ENCODE peak calls at places on chromosomes 7 and 10, in five cellular contexts. Q is RWPE2, A is upper lobe of left lung, W is mammary epithelial cell, H is adrenal gland. P is an unnamed sample.

GRCh38 chr10:10209152-10209551 is 808.5 kb upstream of the CELF2 start:
- DNase-seq in Q (no peak), A (no peak), W (no peak), H (peak; percentile 49), P (no peak)

GRCh38 chr7:11748884-11749283 is 83.1 kb downstream of the THSD7A start:
- DNase-seq in Q (no peak), A (no peak), W (no peak), H (no peak), P (no peak)

GRCh38 chr7:130943981-130944380 is 210.0 kb upstream of the KLF14 start:
- DNase-seq in Q (no peak), A (no peak), W (no peak), H (no peak), P (no peak)

GRCh38 chr10:78657622-78658165 is 411.1 kb upstream of the ZMIZ1 start:
- DNase-seq in Q (no peak), A (peak; percentile 79), W (peak; percentile 37), H (peak; percentile 91), P (no peak)

GRCh38 chr7:68185641-68186040 is 1189.0 kb downstream of the TYW1 start:
- DNase-seq in Q (no peak), A (no peak), W (no peak), H (no peak), P (no peak)

GRCh38 chr10:102241037-102241443 is 272 bp downstream of the PITX3 start:
- DNase-seq in Q (no peak), A (no peak), W (no peak), H (no peak), P (no peak)

GRCh38 chr7:80851896-80852476 is 66.9 kb downstream of the SEMA3C start:
- DNase-seq in Q (no peak), A (no peak), W (peak; percentile 57), H (no peak), P (no peak)

GRCh38 chr10:22753786-22754185 is 39.4 kb upstream of the PIP4K2A start:
- DNase-seq in Q (no peak), A (no peak), W (no peak), H (no peak), P (no peak)

GRCh38 chr7:138116156-138116555 is 39.9 kb downstream of the AKR1D1 start:
- DNase-seq in Q (no peak), A (no peak), W (peak; percentile 69), H (no peak), P (no peak)

GRCh38 chr7:3544202-3544601 is 243.2 kb downstream of the SDK1 start:
- DNase-seq in Q (no peak), A (no peak), W (no peak), H (no peak), P (no peak)

GRCh38 chr7:103706805-103707204 is 260.8 kb upstream of the SLC26A5 start:
- DNase-seq in Q (no peak), A (no peak), W (no peak), H (no peak), P (no peak)

GRCh38 chr10:22999942-23000341 is 72.1 kb downstream of the ARMC3 start:
- DNase-seq in Q (no peak), A (no peak), W (no peak), H (no peak), P (no peak)

GRCh38 chr7:91183408-91183807 is 80.8 kb upstream of the FZD1 start:
- DNase-seq in Q (no peak), A (no peak), W (no peak), H (no peak), P (no peak)

GRCh38 chr10:63157845-63158624 is 24.9 kb downstream of the NRBF2 start:
- DNase-seq in Q (no peak), A (no peak), W (peak; percentile 69), H (peak; percentile 50), P (no peak)

GRCh38 chr7:70935311-70935710 is 196.6 kb upstream of the GALNT17 start:
- DNase-seq in Q (no peak), A (no peak), W (no peak), H (no peak), P (no peak)

GRCh38 chr10:133165556-133166503 is 5.8 kb downstream of the KNDC1 start:
- DNase-seq in Q (no peak), A (no peak), W (no peak), H (no peak), P (no peak)

GRCh38 chr7:17392846-17393245 is 94.4 kb downstream of the AHR start:
- DNase-seq in Q (no peak), A (no peak), W (no peak), H (no peak), P (no peak)

GRCh38 chr10:105950410-105950809 is 1214.1 kb downstream of the SORCS1 start:
- DNase-seq in Q (no peak), A (peak; percentile 30), W (peak; percentile 25), H (peak; percentile 62), P (no peak)

GRCh38 chr10:4243651-4244050 is 458.6 kb upstream of the KLF6 start:
- DNase-seq in Q (no peak), A (no peak), W (peak; percentile 93), H (peak; percentile 41), P (no peak)

GRCh38 chr7:152341039-152341913 is 94.5 kb downstream of the KMT2C start:
- DNase-seq in Q (no peak), A (peak; percentile 68), W (peak; percentile 51), H (peak; percentile 37), P (no peak)

GRCh38 chr7:73809454-73810090 is 21.2 kb upstream of the CLDN4 start:
- DNase-seq in Q (peak; percentile 47), A (peak; percentile 22), W (no peak), H (no peak), P (no peak)

GRCh38 chr7:55502988-55503514 is 69.3 kb downstream of the VOPP1 start:
- DNase-seq in Q (no peak), A (no peak), W (no peak), H (no peak), P (no peak)

GRCh38 chr10:14953452-14954000 is 370 bp downstream of the DCLRE1C start:
- DNase-seq in Q (peak; percentile 51), A (peak; percentile 59), W (peak; percentile 60), H (peak; percentile 55), P (peak; percentile 60)

GRCh38 chr7:18140943-18141342 is 113.3 kb upstream of the PRPS1L1 start:
- DNase-seq in Q (no peak), A (no peak), W (no peak), H (no peak), P (no peak)

GRCh38 chr7:128362670-128363069 is 1.2 kb upstream of the PRRT4 start:
- DNase-seq in Q (no peak), A (no peak), W (peak; percentile 73), H (no peak), P (no peak)

GRCh38 chr10:103021150-103021896 is 103.2 kb downstream of the CNNM2 start:
- DNase-seq in Q (no peak), A (no peak), W (no peak), H (no peak), P (no peak)

GRCh38 chr10:14205246-14205645 is 125.5 kb downstream of the FRMD4A start:
- DNase-seq in Q (no peak), A (no peak), W (no peak), H (no peak), P (no peak)

GRCh38 chr10:125023269-125023668 is 81.3 kb downstream of the ZRANB1 start:
- DNase-seq in Q (no peak), A (no peak), W (no peak), H (no peak), P (no peak)

GRCh38 chr10:83908987-83909386 is 230.3 kb upstream of the GHITM start:
- DNase-seq in Q (no peak), A (no peak), W (no peak), H (no peak), P (no peak)

GRCh38 chr10:129122846-129123245 is 344.2 kb upstream of the MGMT start:
- DNase-seq in Q (no peak), A (no peak), W (no peak), H (no peak), P (no peak)

GRCh38 chr10:33139191-33139646 is 181.2 kb upstream of the ITGB1 start:
- DNase-seq in Q (no peak), A (no peak), W (no peak), H (no peak), P (no peak)

GRCh38 chr7:20121404-20121803 is 95.8 kb downstream of the MACC1 start:
- DNase-seq in Q (no peak), A (no peak), W (no peak), H (no peak), P (no peak)

GRCh38 chr7:116991233-116991632 is 37.9 kb downstream of the ST7 start:
- DNase-seq in Q (no peak), A (no peak), W (no peak), H (no peak), P (no peak)

GRCh38 chr10:100996678-100997363 is 2.8 kb upstream of the LZTS2 start:
- DNase-seq in Q (no peak), A (peak; percentile 72), W (peak; percentile 34), H (peak; percentile 59), P (no peak)

GRCh38 chr10:60777696-60778213 is 523 bp upstream of the CDK1 start:
- DNase-seq in Q (no peak), A (no peak), W (no peak), H (no peak), P (no peak)
- H3K27ac ChIP-seq in Q (peak overlapping the region; percentile 48), A (no peak overlapping the region), W (peak overlapping the region; percentile 72), H (no peak overlapping the region), P (peak overlapping the region; percentile 60)

DNA sequence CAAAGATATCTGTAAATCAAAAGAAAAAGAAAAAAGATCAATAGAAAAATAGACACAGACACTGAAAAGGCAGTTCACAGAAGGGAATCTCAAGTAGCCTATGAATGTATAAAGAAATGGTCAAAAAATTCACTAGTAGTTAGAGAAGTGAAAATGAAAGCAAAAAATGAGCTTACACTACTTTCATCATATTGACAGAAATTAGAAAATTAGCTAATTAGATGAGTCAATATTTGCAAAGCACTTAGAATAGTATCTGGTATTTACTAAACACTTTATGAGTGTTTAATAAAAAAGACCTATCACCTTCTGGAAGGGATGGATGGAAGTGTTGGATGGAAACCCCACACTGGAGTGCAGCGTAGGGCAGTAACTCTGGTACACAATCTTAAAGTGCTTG is 1.7 kb upstream of the CFAP58 start:
- DNase-seq in Q (no peak), A (no peak), W (no peak), H (no peak), P (no peak)
- H3K4me3 ChIP-seq in Q (no peak overlapping the region), A (peak overlapping the region; percentile 1), W (no peak overlapping the region), H (no peak overlapping the region), P (no peak overlapping the region)

DNA sequence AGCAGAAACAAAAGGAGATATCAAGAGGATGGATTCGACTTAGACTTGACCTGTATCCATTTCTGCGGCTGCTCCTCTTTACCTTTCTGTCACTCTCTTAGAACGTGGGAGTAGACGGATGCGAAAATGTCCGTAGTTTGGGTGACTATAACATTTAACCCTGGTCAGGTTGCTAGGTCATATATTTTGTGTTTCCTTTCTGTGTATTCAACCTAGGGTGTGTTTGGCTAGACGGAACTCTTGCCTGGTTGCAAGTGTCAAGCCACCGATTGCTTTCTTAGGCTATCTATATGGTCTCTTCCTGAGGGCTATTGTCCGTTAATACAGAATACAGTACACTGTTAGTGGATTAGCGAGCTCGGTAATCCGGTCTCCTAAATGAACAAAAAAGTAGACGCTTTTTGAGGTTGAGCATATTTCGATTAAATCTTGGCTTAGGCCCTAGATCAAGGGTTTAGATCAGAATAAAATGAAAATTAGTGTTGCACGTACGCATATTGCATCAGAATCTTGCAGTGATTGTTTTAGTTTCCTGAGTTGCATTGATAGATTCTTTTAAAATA is 1.2 kb downstream of the PTEN start:
- DNase-seq in Q (no peak), A (no peak), W (peak; percentile 43), H (no peak), P (no peak)
- H3K27ac ChIP-seq in Q (peak overlapping the region; percentile 91), A (peak overlapping the region; percentile 97), W (peak overlapping the region; percentile 43), H (peak overlapping the region; percentile 97), P (peak overlapping the region; percentile 96)

GRCh38 chr10:31145986-31146385 is 114.3 kb upstream of the ZNF438 start:
- DNase-seq in Q (no peak), A (no peak), W (no peak), H (no peak), P (no peak)
- H3K4me3 ChIP-seq in Q (no peak overlapping the region), A (no peak overlapping the region), W (no peak overlapping the region), H (no peak overlapping the region), P (no peak overlapping the region)

GRCh38 chr7:1410992-1411391 is 48.3 kb downstream of the MICALL2 start:
- DNase-seq in Q (no peak), A (no peak), W (no peak), H (no peak), P (no peak)
- H3K27ac ChIP-seq in Q (no peak overlapping the region), A (no peak overlapping the region), W (no peak overlapping the region), H (no peak overlapping the region), P (no peak overlapping the region)